ENCODE peak calls at places on chromosomes 7 and 10, in seven cellular contexts. D is psoas muscle, A is heart right ventricle, L is progenitor cell of endocrine pancreas, W is PC-3, G is lung, N is epithelial cell of esophagus. R is an unnamed sample.

GRCh38 chr10:100909506-100910260 is 3.1 kb upstream of the SLF2 start:
- DNase-seq in D (no peak), A (no peak), L (no peak), W (no peak), G (no peak), N (no peak), R (no peak)

GRCh38 chr10:70964281-70964680 is 75.9 kb upstream of the PCBD1 start:
- DNase-seq in D (no peak), A (no peak), L (no peak), W (no peak), G (no peak), N (no peak), R (no peak)

GRCh38 chr7:1647961-1648631 is 22.0 kb upstream of the ELFN1 start:
- DNase-seq in D (peak), A (peak), L (no peak), W (no peak), G (no peak), N (no peak), R (no peak)

GRCh38 chr7:139617074-139617473 is 93.6 kb downstream of the CLEC2L start:
- DNase-seq in D (no peak), A (no peak), L (no peak), W (no peak), G (no peak), N (no peak), R (no peak)

GRCh38 chr10:72272689-72273409 is 875 bp upstream of the DDIT4 start:
- DNase-seq in D (peak), A (peak), L (peak), W (peak), G (peak), N (peak), R (peak)

GRCh38 chr7:19692111-19692828 is 16.6 kb downstream of the POLR1F start:
- DNase-seq in D (peak), A (no peak), L (no peak), W (no peak), G (no peak), N (no peak), R (no peak)

GRCh38 chr7:51229106-51229537 is 87.5 kb downstream of the COBL start:
- DNase-seq in D (no peak), A (no peak), L (no peak), W (no peak), G (no peak), N (no peak), R (no peak)

GRCh38 chr7:90599038-90599437 is 2.9 kb downstream of the CDK14 start:
- DNase-seq in D (no peak), A (no peak), L (no peak), W (no peak), G (no peak), N (no peak), R (no peak)

GRCh38 chr7:18590744-18591340 is 95.3 kb downstream of the HDAC9 start:
- DNase-seq in D (no peak), A (no peak), L (no peak), W (peak), G (no peak), N (peak), R (no peak)

GRCh38 chr7:116679495-116679894 is 7.5 kb downstream of the MET start:
- DNase-seq in D (no peak), A (no peak), L (no peak), W (no peak), G (no peak), N (peak), R (no peak)

GRCh38 chr7:47268826-47269465 is 313.0 kb downstream of the TNS3 start:
- DNase-seq in D (no peak), A (no peak), L (no peak), W (no peak), G (no peak), N (no peak), R (no peak)

DNA sequence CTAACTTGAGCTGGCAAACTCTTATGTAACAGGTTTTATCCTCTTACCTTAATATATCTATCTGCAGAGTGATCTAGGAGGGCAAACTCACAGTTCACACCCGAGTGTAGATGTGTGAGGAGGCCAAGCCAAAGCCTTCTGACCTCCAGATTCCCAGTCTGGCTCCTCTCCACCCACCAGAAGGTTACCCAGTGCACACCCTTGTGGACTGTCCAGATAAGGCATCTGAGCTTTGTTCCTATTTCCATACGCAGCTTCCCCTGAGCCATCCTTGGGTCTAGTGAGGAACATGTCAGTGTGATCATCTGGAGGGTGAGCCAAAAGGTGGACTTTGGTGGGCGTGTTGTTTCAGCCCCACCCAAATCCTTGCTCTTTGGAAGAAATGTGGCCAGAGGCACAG is 203.0 kb upstream of the MEOX2 start:
- DNase-seq in D (no peak), A (peak), L (no peak), W (peak), G (no peak), N (peak), R (no peak)
- TF ChIP-seq CTCF in D (peak), A (no peak), L (no peak), W (peak), G (no peak), N (peak), R (no peak)

GRCh38 chr10:137031-137430 is 1.8 kb downstream of the ZMYND11 start:
- DNase-seq in D (no peak), A (no peak), L (no peak), W (peak), G (no peak), N (peak), R (no peak)
- TF ChIP-seq CTCF in D (peak), A (peak), L (peak), W (peak), G (no peak), N (peak), R (no peak)

GRCh38 chr7:131506597-131506996 is 49.8 kb downstream of the PODXL start:
- DNase-seq in D (no peak), A (no peak), L (no peak), W (no peak), G (no peak), N (no peak), R (no peak)
- TF ChIP-seq CTCF in D (no peak), A (no peak), L (no peak), W (no peak), G (no peak), N (no peak), R (no peak)

GRCh38 chr10:120997313-120998102 is 146.3 kb downstream of the WDR11 start:
- DNase-seq in D (no peak), A (no peak), L (no peak), W (no peak), G (no peak), N (no peak), R (no peak)

GRCh38 chr10:120998251-120998650 is 147.1 kb downstream of the WDR11 start:
- DNase-seq in D (no peak), A (no peak), L (no peak), W (no peak), G (no peak), N (no peak), R (no peak)

GRCh38 chr10:121002586-121003205 is 151.5 kb downstream of the WDR11 start:
- DNase-seq in D (no peak), A (no peak), L (no peak), W (peak), G (no peak), N (peak), R (no peak)

GRCh38 chr10:120998782-120999285 is 147.7 kb downstream of the WDR11 start:
- DNase-seq in D (no peak), A (no peak), L (no peak), W (no peak), G (no peak), N (no peak), R (no peak)

DNA sequence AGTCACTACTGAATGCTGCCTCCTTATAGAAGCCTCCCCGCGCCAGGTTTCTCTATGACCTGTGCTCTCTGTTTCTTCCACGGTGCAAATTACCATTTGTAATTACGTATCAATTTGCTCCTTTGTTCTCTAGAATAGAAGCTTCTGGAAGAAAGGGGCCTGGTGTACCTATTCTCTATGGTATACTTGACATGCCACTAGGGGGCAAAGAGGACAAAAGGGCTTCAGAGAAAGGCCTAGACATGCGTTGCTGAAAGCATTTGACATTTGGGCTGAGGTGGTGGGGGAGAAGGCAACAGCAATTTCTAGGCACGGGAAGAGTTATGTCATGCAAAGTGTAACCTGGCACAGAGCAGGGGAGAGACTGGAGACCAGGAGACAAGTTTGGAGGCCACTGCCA is 148.7 kb downstream of the WDR11 start:
- DNase-seq in D (no peak), A (no peak), L (no peak), W (no peak), G (no peak), N (no peak), R (no peak)
- TF ChIP-seq CTCF in D (no peak), A (no peak), L (peak), W (peak), G (no peak), N (peak), R (no peak)